ENCODE peak calls at places on chromosomes 16 and 17, in five cellular contexts. A, J, O, R and E are unnamed samples.

GRCh38 chr17:8883353-8883752 is 15.9 kb upstream of the PIK3R6 start:
- DNase-seq in J (no peak), A (no peak), R (no peak), O (no peak), E (no peak)

GRCh38 chr16:7651803-7652570 is 319.3 kb downstream of the RBFOX1 start:
- DNase-seq in J (no peak), A (no peak), O (no peak), R (no peak), E (no peak)

GRCh38 chr16:71367243-71367976 is 8.9 kb downstream of the CALB2 start:
- DNase-seq in O (no peak), J (no peak), A (no peak), R (peak; percentile 68), E (peak; percentile 56)

GRCh38 chr16:21608647-21609328 is 9.4 kb downstream of the METTL9 start:
- DNase-seq in O (no peak), J (no peak), R (no peak), A (peak; percentile 14), E (no peak)

GRCh38 chr17:50266384-50267073 is 7.7 kb upstream of the TMEM92 start:
- DNase-seq in O (no peak), A (peak; percentile 93), J (no peak), R (peak; percentile 84), E (no peak)

GRCh38 chr17:52419256-52419655 is 260.7 kb upstream of the CA10 start:
- DNase-seq in J (no peak), R (no peak), A (peak; percentile 2), O (no peak), E (no peak)

GRCh38 chr16:49377196-49377755 is 3.7 kb downstream of the C16orf78 start:
- DNase-seq in O (no peak), J (no peak), R (no peak), A (no peak), E (no peak)

GRCh38 chr16:2964416-2965223 is 545 bp downstream of the KREMEN2 start:
- DNase-seq in J (no peak), R (no peak), A (no peak), O (peak; percentile 70), E (peak; percentile 74)

GRCh38 chr17:44198721-44199552 is 747 bp downstream of the ATXN7L3 start:
- DNase-seq in A (peak; percentile 36), R (peak; percentile 87), O (no peak), J (peak; percentile 88), E (peak; percentile 53)

GRCh38 chr17:31329221-31329620 is 7.8 kb upstream of the EVI2A start:
- DNase-seq in O (no peak), A (no peak), J (no peak), R (no peak), E (no peak)

GRCh38 chr17:58630883-58631522 is 60.8 kb downstream of the TEX14 start:
- DNase-seq in A (no peak), O (no peak), R (no peak), J (no peak), E (peak; percentile 26)

GRCh38 chr17:82647593-82648164 is 565 bp downstream of the WDR45B start:
- DNase-seq in R (peak; percentile 80), J (no peak), O (no peak), A (no peak), E (peak; percentile 64)

GRCh38 chr17:28470266-28471126 is 2.9 kb upstream of the SLC13A2 start:
- DNase-seq in A (no peak), R (no peak), J (no peak), O (no peak), E (no peak)

GRCh38 chr17:43842975-43843325 is 4.0 kb upstream of the CD300LG start:
- DNase-seq in O (no peak), J (peak; percentile 11), R (peak; percentile 57), A (no peak), E (no peak)

GRCh38 chr17:61926831-61927210 is 961 bp downstream of the INTS2 start:
- DNase-seq in R (no peak), J (no peak), A (peak; percentile 29), O (no peak), E (no peak)